ENCODE peak calls at places on chromosome 6, in five cellular contexts. V, Y, Q, C and S are unnamed samples.

GRCh38 chr6:107113460-107114212 is 1.7 kb downstream of the BEND3 start:
- DNase-seq in V (no peak), Q (peak), Y (no peak), C (no peak), S (peak)

GRCh38 chr6:35717449-35718353 is 19.1 kb upstream of the ARMC12 start:
- DNase-seq in Y (no peak), C (no peak), V (no peak), Q (no peak), S (no peak)

GRCh38 chr6:89597988-89598387 is 40.6 kb downstream of the LYRM2 start:
- DNase-seq in C (peak), Y (peak), Q (no peak), V (peak), S (peak)

GRCh38 chr6:1062786-1063545 is 248.9 kb upstream of the FOXQ1 start:
- DNase-seq in Y (no peak), V (no peak), Q (no peak), C (no peak), S (peak)

GRCh38 chr6:107083921-107084320 is 31.4 kb downstream of the BEND3 start:
- DNase-seq in Y (no peak), Q (no peak), V (no peak), C (no peak), S (no peak)

GRCh38 chr6:35240838-35241801 is 18.4 kb upstream of the ZNF76 start:
- DNase-seq in Y (peak), V (peak), C (peak), Q (peak), S (peak)

GRCh38 chr6:4583026-4583425 is 193.2 kb upstream of the CDYL start:
- DNase-seq in Y (no peak), C (no peak), Q (no peak), V (no peak), S (no peak)

GRCh38 chr6:111798281-111798725 is 74.9 kb downstream of the FYN start:
- DNase-seq in V (peak), C (peak), Q (no peak), Y (no peak), S (no peak)

GRCh38 chr6:3727593-3728108 is 23.9 kb downstream of the PXDC1 start:
- DNase-seq in Y (no peak), Q (no peak), C (no peak), V (no peak), S (no peak)

GRCh38 chr6:123994168-123994567 is 190.5 kb downstream of the NKAIN2 start:
- DNase-seq in C (no peak), V (no peak), Y (no peak), Q (no peak), S (no peak)

DNA sequence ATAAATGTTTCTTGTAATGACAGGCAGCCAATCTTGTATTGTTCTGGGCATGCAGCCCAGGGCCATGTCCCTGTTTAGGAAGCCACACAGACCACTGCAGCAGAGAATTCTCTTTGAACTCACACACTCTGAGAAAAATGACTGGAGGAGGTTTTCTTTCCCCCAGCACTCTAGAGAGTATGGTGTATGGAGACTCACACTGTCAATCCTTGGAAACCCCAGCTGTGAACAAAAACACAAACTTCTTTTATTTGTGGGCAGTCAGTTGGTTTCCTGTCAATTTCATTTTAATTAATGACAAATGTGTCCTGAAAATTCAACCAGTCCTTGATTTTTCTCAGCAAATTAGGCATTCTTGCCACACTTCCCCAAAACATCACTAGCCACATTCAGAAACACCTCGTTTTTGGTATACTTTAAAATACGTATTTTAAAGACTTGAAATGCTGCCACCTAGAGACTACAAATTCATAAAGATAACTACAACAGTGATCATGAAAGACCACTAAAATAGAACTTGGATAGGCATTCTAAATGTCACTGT is 52.9 kb upstream of the UFL1 start:
- DNase-seq in Q (no peak), C (peak), V (no peak), Y (peak), S (no peak)
- TF ChIP-seq CTCF in Q (peak), C (peak), V (no peak), Y (no peak), S (peak)

DNA sequence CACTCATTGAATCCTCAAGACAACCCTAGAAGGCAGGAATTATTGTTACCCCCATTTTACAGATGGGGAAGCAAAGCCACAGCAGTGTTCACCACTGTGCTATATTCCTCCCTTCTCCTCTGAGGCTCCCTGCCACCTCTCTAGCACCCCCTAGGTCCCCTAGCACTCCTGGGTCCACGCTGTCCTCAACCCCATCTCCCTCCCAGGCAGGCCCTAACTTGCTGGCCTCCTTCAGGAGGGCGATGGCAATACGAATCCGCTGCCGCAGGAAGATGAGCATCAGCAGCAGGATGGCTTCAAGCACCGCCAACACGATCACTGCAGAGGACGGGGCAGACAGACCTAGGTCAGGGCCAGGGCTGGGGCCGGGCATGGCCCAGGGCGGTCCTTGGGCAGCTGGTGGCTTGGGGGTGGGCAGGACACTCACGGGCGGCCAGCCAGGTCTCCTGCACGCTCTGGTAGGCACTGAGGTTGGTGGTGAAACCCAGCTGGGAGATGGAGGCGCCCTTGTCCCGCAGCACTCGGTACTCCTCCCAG is 7.8 kb upstream of the NEU1 start:
- DNase-seq in Q (no peak), V (no peak), Y (no peak), C (no peak), S (no peak)
- TF ChIP-seq CTCF in Q (no peak), V (no peak), Y (no peak), C (peak), S (no peak)

GRCh38 chr6:134168580-134169223 is 116.3 kb upstream of the SLC2A12 start:
- DNase-seq in V (no peak), Y (peak), Q (no peak), C (peak), S (no peak)
- TF ChIP-seq CTCF in V (no peak), Y (no peak), Q (no peak), C (no peak), S (no peak)

GRCh38 chr6:162442675-162443074 is 284.9 kb downstream of the PRKN start:
- DNase-seq in C (no peak), V (no peak), Q (peak), Y (peak), S (peak)
- TF ChIP-seq CTCF in C (no peak), V (no peak), Q (peak), Y (no peak), S (no peak)

DNA sequence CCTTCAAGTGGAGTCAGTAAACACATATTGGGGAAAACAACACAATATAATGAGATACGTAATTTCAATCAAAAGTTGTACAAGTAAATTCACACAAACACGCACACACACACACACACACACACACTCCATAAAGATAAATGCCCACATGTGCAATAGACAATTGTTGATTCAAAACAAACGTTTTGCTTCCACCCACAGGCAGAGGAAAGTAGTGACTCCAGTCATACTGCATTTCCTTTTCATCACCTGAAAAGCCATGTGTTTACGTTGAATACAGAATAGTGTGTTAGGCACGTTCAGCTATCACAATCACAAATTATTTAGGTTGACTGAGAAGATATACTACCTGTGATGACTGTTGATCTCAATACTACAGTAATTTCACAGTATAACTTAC is 443.8 kb upstream of the MANEA start:
- DNase-seq in V (peak), Y (no peak), C (peak), Q (no peak), S (peak)
- TF ChIP-seq CTCF in V (no peak), Y (peak), C (peak), Q (no peak), S (peak)

DNA sequence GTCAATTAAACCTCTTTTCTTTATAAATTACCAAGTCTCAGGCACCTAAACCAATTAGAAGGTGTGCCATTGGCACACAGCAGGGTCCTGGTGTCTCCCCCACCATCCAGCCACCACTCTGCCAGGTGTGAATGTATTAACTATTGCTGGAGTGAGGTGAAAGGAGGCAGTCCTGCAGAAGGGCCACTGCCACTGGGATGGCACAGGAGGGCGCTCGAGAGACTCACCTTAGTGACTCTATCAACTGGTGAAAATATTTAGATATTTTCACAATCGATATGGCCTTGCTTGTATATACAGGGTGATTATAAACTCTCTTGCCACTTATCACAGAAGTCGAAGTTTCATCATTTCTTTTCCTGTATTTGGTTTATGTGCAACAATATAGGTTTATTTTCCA is 145.6 kb upstream of the ESR1 start:
- DNase-seq in V (no peak), Q (no peak), C (peak), Y (no peak), S (peak)
- TF ChIP-seq CTCF in V (no peak), Q (no peak), C (peak), Y (peak), S (no peak)